ENCODE peak calls at places on chromosome 5, in eight cellular contexts. One of them, this sample, is unnamed.

GRCh38 chr5:138352071-138352721 is at the start of gene KDM3B:
- DNase-seq in CD4-positive, alpha-beta memory T cell: peak; percentile 98
- DNase-seq in prostate gland: peak; percentile 61
- DNase-seq in astrocyte: peak; percentile 59
- DNase-seq in right cardiac atrium: peak; percentile 81
- DNase-seq in tibial artery: peak; percentile 92
- DNase-seq in CD8-positive, alpha-beta T cell: peak; percentile 86
- DNase-seq in aorta: peak; percentile 95
- DNase-seq in this sample: peak; percentile 88

GRCh38 chr5:180642181-180643140 is 6.9 kb downstream of the FLT4 start:
- DNase-seq in CD4-positive, alpha-beta memory T cell: no peak
- DNase-seq in prostate gland: no peak
- DNase-seq in astrocyte: no peak
- DNase-seq in right cardiac atrium: no peak
- DNase-seq in tibial artery: peak; percentile 39
- DNase-seq in CD8-positive, alpha-beta T cell: no peak
- DNase-seq in aorta: peak; percentile 48
- DNase-seq in this sample: no peak

GRCh38 chr5:84403773-84404172 is 19.1 kb upstream of the EDIL3 start:
- DNase-seq in CD4-positive, alpha-beta memory T cell: no peak
- DNase-seq in prostate gland: no peak
- DNase-seq in astrocyte: peak; percentile 99
- DNase-seq in right cardiac atrium: no peak
- DNase-seq in tibial artery: no peak
- DNase-seq in CD8-positive, alpha-beta T cell: no peak
- DNase-seq in aorta: no peak
- DNase-seq in this sample: no peak

GRCh38 chr5:150078802-150079654 is 7.3 kb downstream of the CSF1R start:
- DNase-seq in CD4-positive, alpha-beta memory T cell: no peak
- DNase-seq in prostate gland: no peak
- DNase-seq in astrocyte: no peak
- DNase-seq in right cardiac atrium: no peak
- DNase-seq in tibial artery: no peak
- DNase-seq in CD8-positive, alpha-beta T cell: no peak
- DNase-seq in aorta: peak; percentile 48
- DNase-seq in this sample: no peak

GRCh38 chr5:158203256-158203655 is 344.3 kb upstream of the CLINT1 start:
- DNase-seq in CD4-positive, alpha-beta memory T cell: no peak
- DNase-seq in prostate gland: no peak
- DNase-seq in astrocyte: no peak
- DNase-seq in right cardiac atrium: no peak
- DNase-seq in tibial artery: no peak
- DNase-seq in CD8-positive, alpha-beta T cell: no peak
- DNase-seq in aorta: no peak
- DNase-seq in this sample: no peak

GRCh38 chr5:79859588-79859987 is 131.5 kb downstream of the MTX3 start:
- DNase-seq in CD4-positive, alpha-beta memory T cell: no peak
- DNase-seq in prostate gland: no peak
- DNase-seq in astrocyte: no peak
- DNase-seq in right cardiac atrium: no peak
- DNase-seq in tibial artery: no peak
- DNase-seq in CD8-positive, alpha-beta T cell: no peak
- DNase-seq in aorta: no peak
- DNase-seq in this sample: no peak

GRCh38 chr5:64210866-64211265 is 45.2 kb downstream of the RNF180 start:
- DNase-seq in CD4-positive, alpha-beta memory T cell: no peak
- DNase-seq in prostate gland: no peak
- DNase-seq in astrocyte: peak; percentile 90
- DNase-seq in right cardiac atrium: no peak
- DNase-seq in tibial artery: no peak
- DNase-seq in CD8-positive, alpha-beta T cell: no peak
- DNase-seq in aorta: no peak
- DNase-seq in this sample: no peak

GRCh38 chr5:118518720-118519119 is 469.6 kb downstream of the DTWD2 start:
- DNase-seq in CD4-positive, alpha-beta memory T cell: no peak
- DNase-seq in prostate gland: no peak
- DNase-seq in astrocyte: no peak
- DNase-seq in right cardiac atrium: no peak
- DNase-seq in tibial artery: no peak
- DNase-seq in CD8-positive, alpha-beta T cell: no peak
- DNase-seq in aorta: no peak
- DNase-seq in this sample: no peak

GRCh38 chr5:179194941-179195381 is 134.8 kb downstream of the ZNF354C start:
- DNase-seq in CD4-positive, alpha-beta memory T cell: no peak
- DNase-seq in prostate gland: no peak
- DNase-seq in astrocyte: no peak
- DNase-seq in right cardiac atrium: no peak
- DNase-seq in tibial artery: peak; percentile 39
- DNase-seq in CD8-positive, alpha-beta T cell: no peak
- DNase-seq in aorta: peak; percentile 74
- DNase-seq in this sample: no peak

DNA sequence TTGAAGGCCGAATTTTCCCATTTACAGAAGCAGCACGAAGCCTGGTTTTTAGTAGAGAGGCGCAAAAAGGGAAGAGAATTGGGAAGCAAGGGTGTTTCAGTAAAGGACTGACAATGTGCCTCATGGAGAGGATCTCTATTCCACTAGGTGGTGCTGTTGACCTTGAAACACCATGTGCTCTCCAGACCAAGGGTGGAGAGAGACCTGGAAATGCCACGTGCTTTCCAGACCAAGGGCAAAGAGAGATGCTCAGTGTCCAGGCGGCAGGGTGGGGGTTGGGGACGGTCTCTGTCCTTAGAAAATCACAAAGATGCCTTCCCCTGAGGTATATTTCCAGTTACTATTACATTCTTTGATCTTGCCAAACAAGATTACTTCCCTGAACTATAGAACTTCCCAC is 425.3 kb downstream of the CSNK1G3 start:
- DNase-seq in CD4-positive, alpha-beta memory T cell: no peak
- DNase-seq in prostate gland: peak; percentile 29
- DNase-seq in astrocyte: peak; percentile 18
- DNase-seq in right cardiac atrium: peak; percentile 21
- DNase-seq in tibial artery: no peak
- DNase-seq in CD8-positive, alpha-beta T cell: no peak
- DNase-seq in aorta: no peak
- DNase-seq in this sample: peak; percentile 62
- H3K9me3 ChIP-seq in CD4-positive, alpha-beta memory T cell: no peaks in the 10 kb centered on the region
- H3K9me3 ChIP-seq in prostate gland: peaks cover 4% of the 10 kb centered on the region
- H3K9me3 ChIP-seq in astrocyte: peaks cover 20% of the 10 kb centered on the region
- H3K9me3 ChIP-seq in right cardiac atrium: no peaks in the 10 kb centered on the region
- H3K9me3 ChIP-seq in tibial artery: no peaks in the 10 kb centered on the region
- H3K9me3 ChIP-seq in CD8-positive, alpha-beta T cell: peaks cover 7% of the 10 kb centered on the region
- H3K9me3 ChIP-seq in aorta: peaks cover 9% of the 10 kb centered on the region
- H3K9me3 ChIP-seq in this sample: peaks cover 42% of the 10 kb centered on the region

DNA sequence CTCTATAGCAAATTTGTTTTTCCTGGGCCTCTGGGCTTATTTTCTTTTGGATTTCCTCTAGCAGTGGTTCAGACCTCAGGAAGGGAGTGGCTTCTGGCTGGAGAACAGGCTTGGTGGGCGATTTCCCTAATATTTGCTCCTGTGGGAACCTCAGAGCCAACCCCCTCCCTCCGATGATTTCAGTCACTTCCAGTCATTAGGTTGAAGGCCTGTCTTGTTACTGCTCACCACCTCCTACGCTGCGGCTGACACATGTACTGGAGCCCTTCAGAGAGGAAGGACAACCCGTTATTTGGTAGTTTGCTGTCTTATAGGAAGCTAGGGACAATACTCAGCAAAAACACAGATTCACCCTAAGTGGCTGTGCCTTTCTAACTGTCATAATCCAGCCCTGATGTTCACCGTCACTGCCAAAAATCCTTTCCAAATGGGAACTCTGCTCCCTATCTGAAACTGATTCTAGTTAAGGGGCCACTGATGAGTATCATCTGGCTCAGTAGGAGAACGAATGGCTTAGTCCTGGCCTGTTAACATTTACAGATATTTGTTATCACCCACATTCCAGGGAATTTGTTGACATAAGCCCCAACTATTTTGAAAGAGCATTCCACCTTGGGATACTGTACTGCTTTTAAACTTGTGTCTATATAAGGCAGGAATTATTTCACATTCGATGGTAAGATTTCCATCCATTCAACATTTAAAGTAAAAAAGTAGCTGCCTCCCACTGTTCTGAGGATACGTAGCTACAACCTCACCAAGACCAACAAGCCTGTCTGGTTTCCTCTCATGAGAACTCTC is 29.3 kb upstream of the ANKH start:
- DNase-seq in CD4-positive, alpha-beta memory T cell: no peak
- DNase-seq in prostate gland: no peak
- DNase-seq in astrocyte: peak; percentile 88
- DNase-seq in right cardiac atrium: peak; percentile 73
- DNase-seq in tibial artery: no peak
- DNase-seq in CD8-positive, alpha-beta T cell: no peak
- DNase-seq in aorta: no peak
- DNase-seq in this sample: peak; percentile 80
- H3K27ac ChIP-seq in CD4-positive, alpha-beta memory T cell: no peak overlapping the region
- H3K27ac ChIP-seq in prostate gland: no peak overlapping the region
- H3K27ac ChIP-seq in astrocyte: peak overlapping the region; percentile 75
- H3K27ac ChIP-seq in right cardiac atrium: peak overlapping the region; percentile 29
- H3K27ac ChIP-seq in tibial artery: peak overlapping the region; percentile 9
- H3K27ac ChIP-seq in CD8-positive, alpha-beta T cell: no peak overlapping the region
- H3K27ac ChIP-seq in aorta: no peak overlapping the region
- H3K27ac ChIP-seq in this sample: peak overlapping the region; percentile 72

DNA sequence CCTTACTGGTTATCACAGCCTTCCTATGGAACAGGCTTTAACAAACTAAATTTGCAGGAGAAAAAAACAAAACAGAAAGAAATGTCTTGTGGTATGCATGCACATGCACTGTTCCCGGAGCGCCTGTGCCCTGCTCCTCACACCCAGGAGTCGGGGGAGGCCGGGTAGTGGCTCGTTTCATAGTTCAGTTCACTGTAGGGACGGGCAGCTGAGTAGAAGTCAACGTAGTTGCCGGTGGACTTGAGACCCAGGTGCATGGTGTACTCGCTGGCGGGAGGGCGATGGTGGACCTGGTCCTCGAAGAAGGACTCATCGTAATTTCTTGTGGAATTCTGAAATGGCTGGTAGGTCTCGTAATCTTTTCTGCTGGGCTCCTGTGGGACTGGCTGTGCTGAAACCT is 212.3 kb upstream of the DAP start:
- DNase-seq in CD4-positive, alpha-beta memory T cell: no peak
- DNase-seq in prostate gland: no peak
- DNase-seq in astrocyte: no peak
- DNase-seq in right cardiac atrium: no peak
- DNase-seq in tibial artery: no peak
- DNase-seq in CD8-positive, alpha-beta T cell: no peak
- DNase-seq in aorta: no peak
- DNase-seq in this sample: no peak
- H3K27me3 ChIP-seq in CD4-positive, alpha-beta memory T cell: no peaks in the 10 kb centered on the region
- H3K27me3 ChIP-seq in prostate gland: peaks cover 2% of the 10 kb centered on the region
- H3K27me3 ChIP-seq in astrocyte: no peaks in the 10 kb centered on the region
- H3K27me3 ChIP-seq in right cardiac atrium: no peaks in the 10 kb centered on the region
- H3K27me3 ChIP-seq in tibial artery: no peaks in the 10 kb centered on the region
- H3K27me3 ChIP-seq in CD8-positive, alpha-beta T cell: no peaks in the 10 kb centered on the region
- H3K27me3 ChIP-seq in aorta: no peaks in the 10 kb centered on the region
- H3K27me3 ChIP-seq in this sample: no peaks in the 10 kb centered on the region

GRCh38 chr5:18114161-18114802 is 480.0 kb downstream of the TAF11L14 start:
- DNase-seq in CD4-positive, alpha-beta memory T cell: no peak
- DNase-seq in prostate gland: no peak
- DNase-seq in astrocyte: no peak
- DNase-seq in right cardiac atrium: no peak
- DNase-seq in tibial artery: no peak
- DNase-seq in CD8-positive, alpha-beta T cell: no peak
- DNase-seq in aorta: no peak
- DNase-seq in this sample: no peak

GRCh38 chr5:18113724-18114123 is 479.5 kb downstream of the TAF11L14 start:
- DNase-seq in CD4-positive, alpha-beta memory T cell: no peak
- DNase-seq in prostate gland: no peak
- DNase-seq in astrocyte: no peak
- DNase-seq in right cardiac atrium: no peak
- DNase-seq in tibial artery: no peak
- DNase-seq in CD8-positive, alpha-beta T cell: no peak
- DNase-seq in aorta: no peak
- DNase-seq in this sample: no peak

GRCh38 chr5:18119156-18119785 is 485.0 kb downstream of the TAF11L14 start:
- DNase-seq in CD4-positive, alpha-beta memory T cell: no peak
- DNase-seq in prostate gland: no peak
- DNase-seq in astrocyte: no peak
- DNase-seq in right cardiac atrium: no peak
- DNase-seq in tibial artery: no peak
- DNase-seq in CD8-positive, alpha-beta T cell: no peak
- DNase-seq in aorta: peak; percentile 61
- DNase-seq in this sample: no peak
- H3K9me3 ChIP-seq in CD4-positive, alpha-beta memory T cell: no peaks in the 10 kb centered on the region
- H3K9me3 ChIP-seq in prostate gland: no peaks in the 10 kb centered on the region
- H3K9me3 ChIP-seq in astrocyte: no peaks in the 10 kb centered on the region
- H3K9me3 ChIP-seq in right cardiac atrium: no peaks in the 10 kb centered on the region
- H3K9me3 ChIP-seq in tibial artery: no peaks in the 10 kb centered on the region
- H3K9me3 ChIP-seq in CD8-positive, alpha-beta T cell: no peaks in the 10 kb centered on the region
- H3K9me3 ChIP-seq in aorta: no peaks in the 10 kb centered on the region
- H3K9me3 ChIP-seq in this sample: no peaks in the 10 kb centered on the region

GRCh38 chr5:74413403-74414060 is 227.0 kb downstream of the ENC1 start:
- DNase-seq in CD4-positive, alpha-beta memory T cell: no peak
- DNase-seq in prostate gland: no peak
- DNase-seq in astrocyte: no peak
- DNase-seq in right cardiac atrium: no peak
- DNase-seq in tibial artery: no peak
- DNase-seq in CD8-positive, alpha-beta T cell: no peak
- DNase-seq in aorta: no peak
- DNase-seq in this sample: no peak

GRCh38 chr5:74414228-74414627 is 226.3 kb downstream of the ENC1 start:
- DNase-seq in CD4-positive, alpha-beta memory T cell: no peak
- DNase-seq in prostate gland: no peak
- DNase-seq in astrocyte: no peak
- DNase-seq in right cardiac atrium: no peak
- DNase-seq in tibial artery: no peak
- DNase-seq in CD8-positive, alpha-beta T cell: no peak
- DNase-seq in aorta: no peak
- DNase-seq in this sample: no peak

GRCh38 chr5:74412064-74412463 is 228.5 kb downstream of the ENC1 start:
- DNase-seq in CD4-positive, alpha-beta memory T cell: no peak
- DNase-seq in prostate gland: no peak
- DNase-seq in astrocyte: no peak
- DNase-seq in right cardiac atrium: no peak
- DNase-seq in tibial artery: no peak
- DNase-seq in CD8-positive, alpha-beta T cell: no peak
- DNase-seq in aorta: no peak
- DNase-seq in this sample: no peak

GRCh38 chr5:74418709-74419108 is 221.8 kb downstream of the ENC1 start:
- DNase-seq in CD4-positive, alpha-beta memory T cell: no peak
- DNase-seq in prostate gland: no peak
- DNase-seq in astrocyte: no peak
- DNase-seq in right cardiac atrium: no peak
- DNase-seq in tibial artery: no peak
- DNase-seq in CD8-positive, alpha-beta T cell: no peak
- DNase-seq in aorta: no peak
- DNase-seq in this sample: no peak

DNA sequence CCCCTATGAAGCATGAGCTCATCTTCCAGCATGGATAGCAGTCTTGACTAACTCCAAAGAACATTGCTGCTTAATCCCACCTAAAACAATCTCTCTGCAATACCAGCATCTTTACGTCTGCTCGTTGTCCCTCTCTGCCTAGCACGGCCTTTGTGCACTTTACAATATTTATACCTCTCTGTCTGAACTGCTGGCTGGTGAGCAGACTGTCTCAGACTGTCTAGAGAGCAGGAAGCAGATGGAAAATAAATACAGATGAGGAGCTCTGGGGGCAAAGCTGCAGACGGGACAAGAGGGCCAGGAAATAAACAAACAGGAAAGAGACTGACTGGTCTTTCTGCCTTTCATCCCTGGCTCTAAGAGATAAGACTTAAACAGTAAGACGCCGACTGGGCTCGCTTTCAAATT is 224.8 kb downstream of the ENC1 start:
- DNase-seq in CD4-positive, alpha-beta memory T cell: no peak
- DNase-seq in prostate gland: no peak
- DNase-seq in astrocyte: no peak
- DNase-seq in right cardiac atrium: no peak
- DNase-seq in tibial artery: no peak
- DNase-seq in CD8-positive, alpha-beta T cell: no peak
- DNase-seq in aorta: no peak
- DNase-seq in this sample: no peak
- H3K27ac ChIP-seq in CD4-positive, alpha-beta memory T cell: no peak overlapping the region
- H3K27ac ChIP-seq in prostate gland: no peak overlapping the region
- H3K27ac ChIP-seq in astrocyte: no peak overlapping the region
- H3K27ac ChIP-seq in right cardiac atrium: no peak overlapping the region
- H3K27ac ChIP-seq in tibial artery: no peak overlapping the region
- H3K27ac ChIP-seq in CD8-positive, alpha-beta T cell: no peak overlapping the region
- H3K27ac ChIP-seq in aorta: no peak overlapping the region
- H3K27ac ChIP-seq in this sample: peak overlapping the region; percentile 19